ENCODE peak calls at places on chromosomes 1 and 21, in ten cellular contexts. N, W, Y, M, O, T, F, G, Z and B are unnamed samples.

GRCh38 chr21:45592208-45592619 is 50.0 kb upstream of the SLC19A1 start:
- DNase-seq in W (no peak), M (peak), O (no peak), F (no peak), T (no peak), G (peak), Y (no peak), Z (no peak), N (no peak), B (peak)

GRCh38 chr1:228385232-228385631 is 21.4 kb downstream of the TRIM11 start:
- DNase-seq in Y (no peak), O (no peak), W (no peak), M (no peak), F (no peak), G (no peak), Z (no peak), N (no peak), T (no peak), B (no peak)

GRCh38 chr1:110538082-110538481 is 19.1 kb upstream of the KCNA10 start:
- DNase-seq in G (no peak), O (no peak), M (no peak), W (no peak), Y (no peak), N (no peak), T (no peak), Z (no peak), F (no peak), B (no peak)

GRCh38 chr21:33031152-33031551 is 5.4 kb downstream of the OLIG2 start:
- DNase-seq in N (no peak), Z (no peak), W (no peak), M (no peak), G (no peak), O (no peak), T (no peak), F (no peak), Y (no peak), B (no peak)

GRCh38 chr1:71298633-71299032 is 217.8 kb upstream of the ZRANB2 start:
- DNase-seq in W (no peak), O (peak), N (no peak), G (no peak), Y (no peak), F (no peak), T (no peak), Z (no peak), M (no peak), B (no peak)

GRCh38 chr21:31284797-31285397 is 59.2 kb downstream of the TIAM1 start:
- DNase-seq in Z (peak), O (peak), W (no peak), F (no peak), G (no peak), N (no peak), T (no peak), M (no peak), Y (peak), B (no peak)

GRCh38 chr1:243434594-243434993 is 178.8 kb downstream of the SDCCAG8 start:
- DNase-seq in T (no peak), G (no peak), O (no peak), F (no peak), M (no peak), N (no peak), Y (no peak), Z (peak), W (no peak), B (no peak)

GRCh38 chr21:27388835-27389234 is 421.9 kb upstream of the ADAMTS5 start:
- DNase-seq in N (no peak), Y (peak), W (no peak), Z (no peak), M (no peak), O (peak), T (no peak), F (no peak), G (no peak), B (no peak)

GRCh38 chr1:15153842-15154479 is 414 bp downstream of the TMEM51 start:
- DNase-seq in Z (peak), G (no peak), N (peak), Y (peak), F (peak), W (peak), T (peak), M (peak), O (peak), B (peak)

GRCh38 chr1:186680031-186681012 is at the start of gene PTGS2:
- DNase-seq in T (peak), O (peak), Y (peak), Z (peak), M (peak), F (peak), W (peak), G (peak), N (peak), B (peak)

GRCh38 chr1:194658090-194658439 is 1471.7 kb upstream of the B3GALT2 start:
- DNase-seq in W (no peak), G (peak), F (no peak), O (peak), N (peak), Y (peak), T (no peak), Z (peak), M (no peak), B (no peak)

GRCh38 chr21:15005391-15005790 is 59.4 kb downstream of the NRIP1 start:
- DNase-seq in O (no peak), M (peak), N (no peak), Z (peak), F (no peak), G (no peak), T (peak), W (no peak), Y (no peak), B (no peak)

GRCh38 chr1:212920895-212921294 is 29.4 kb upstream of the VASH2 start:
- DNase-seq in M (peak), Z (no peak), T (no peak), N (no peak), Y (no peak), O (no peak), G (peak), F (no peak), W (no peak), B (peak)

GRCh38 chr1:68328485-68328884 is 96.2 kb upstream of the WLS start:
- DNase-seq in F (no peak), N (peak), O (no peak), Y (no peak), Z (no peak), G (no peak), M (no peak), W (no peak), T (no peak), B (no peak)

GRCh38 chr1:215192306-215192705 is 109.8 kb downstream of the KCNK2 start:
- DNase-seq in F (no peak), Z (peak), N (peak), T (no peak), O (no peak), W (no peak), Y (no peak), G (no peak), M (no peak), B (no peak)

GRCh38 chr21:14602418-14602987 is 56.4 kb upstream of the SAMSN1 start:
- DNase-seq in T (no peak), Y (no peak), Z (no peak), W (peak), M (no peak), G (peak), N (no peak), O (no peak), F (no peak), B (no peak)

GRCh38 chr21:21614966-21615365 is 616.8 kb downstream of the NCAM2 start:
- DNase-seq in N (no peak), O (no peak), Z (no peak), F (no peak), T (no peak), W (no peak), Y (no peak), G (no peak), M (no peak), B (no peak)

GRCh38 chr1:37477198-37477931 is 3.0 kb downstream of the ZC3H12A start:
- DNase-seq in O (peak), Y (peak), F (no peak), G (peak), Z (peak), T (no peak), M (peak), W (peak), N (no peak), B (peak)

GRCh38 chr1:233320023-233320422 is 7.5 kb upstream of the MAP3K21 start:
- DNase-seq in G (no peak), O (no peak), T (no peak), Z (no peak), N (no peak), Y (no peak), W (no peak), M (no peak), F (no peak), B (no peak)

GRCh38 chr1:151815716-151816327 is 10.6 kb upstream of the LINGO4 start:
- DNase-seq in M (no peak), N (no peak), F (no peak), Y (no peak), G (no peak), Z (no peak), O (no peak), W (no peak), T (no peak), B (no peak)

GRCh38 chr1:58884706-58885661 is 101.1 kb upstream of the JUN start:
- DNase-seq in N (no peak), Z (no peak), O (no peak), G (no peak), T (no peak), F (peak), Y (no peak), M (no peak), W (peak), B (no peak)

GRCh38 chr1:43082701-43083100 is 89.4 kb downstream of the EBNA1BP2 start:
- DNase-seq in G (no peak), O (no peak), W (no peak), Y (no peak), M (no peak), Z (no peak), N (no peak), T (no peak), F (no peak), B (no peak)

GRCh38 chr21:31543191-31543590 is 116.3 kb upstream of the SOD1 start:
- DNase-seq in F (no peak), O (peak), T (no peak), M (no peak), N (no peak), W (no peak), Z (peak), Y (no peak), G (no peak), B (no peak)

GRCh38 chr1:85413169-85413568 is 51.8 kb downstream of the DDAH1 start:
- DNase-seq in Z (no peak), Y (no peak), W (no peak), O (no peak), T (no peak), F (no peak), N (no peak), G (no peak), M (no peak), B (no peak)

GRCh38 chr21:45157932-45158331 is 83.6 kb downstream of the ADARB1 start:
- DNase-seq in O (no peak), N (no peak), W (no peak), F (no peak), M (no peak), Z (no peak), G (no peak), T (no peak), Y (no peak), B (no peak)

GRCh38 chr1:188906921-188907641 is 1570.6 kb downstream of the BRINP3 start:
- DNase-seq in N (no peak), Z (no peak), O (no peak), Y (no peak), W (no peak), T (no peak), G (no peak), F (no peak), M (no peak), B (no peak)

GRCh38 chr1:156371553-156372264 is 2.7 kb downstream of the RHBG start:
- DNase-seq in Y (no peak), G (no peak), T (no peak), M (no peak), W (peak), F (peak), N (no peak), O (peak), Z (no peak), B (peak)

GRCh38 chr21:42818328-42818749 is 61.0 kb downstream of the WDR4 start:
- DNase-seq in Y (no peak), N (peak), T (no peak), F (peak), O (peak), W (peak), M (peak), Z (peak), G (peak), B (peak)

GRCh38 chr1:9717193-9718005 is 65.9 kb downstream of the PIK3CD start:
- DNase-seq in N (no peak), O (no peak), Z (peak), W (no peak), T (no peak), Y (no peak), F (peak), G (peak), M (peak), B (peak)

GRCh38 chr1:10968411-10968826 is 44.0 kb upstream of the TARDBP start:
- DNase-seq in G (peak), N (no peak), F (no peak), Y (no peak), T (no peak), Z (no peak), W (no peak), O (no peak), M (no peak), B (no peak)

GRCh38 chr1:21861602-21862429 is 49.8 kb downstream of the LDLRAD2 start:
- DNase-seq in F (no peak), O (peak), W (no peak), Z (peak), G (no peak), Y (peak), N (peak), M (no peak), T (no peak), B (no peak)

GRCh38 chr1:218575856-218576255 is 230.7 kb downstream of the TGFB2 start:
- DNase-seq in Z (no peak), Y (peak), O (no peak), F (no peak), G (no peak), N (no peak), T (no peak), W (no peak), M (no peak), B (no peak)

GRCh38 chr1:944341-945325 is 14.4 kb downstream of the NOC2L start:
- DNase-seq in N (no peak), M (no peak), Z (peak), T (no peak), O (no peak), G (no peak), F (peak), W (no peak), Y (no peak), B (no peak)

GRCh38 chr1:27600500-27601175 is 3.3 kb downstream of the AHDC1 start:
- DNase-seq in W (peak), Z (no peak), O (no peak), Y (no peak), T (no peak), M (no peak), N (no peak), F (no peak), G (no peak), B (no peak)
- TF ChIP-seq CTCF in W (no peak), Z (peak), O (no peak), Y (no peak), T (no peak), M (no peak), N (peak), F (no peak), G (no peak), B (no peak)

DNA sequence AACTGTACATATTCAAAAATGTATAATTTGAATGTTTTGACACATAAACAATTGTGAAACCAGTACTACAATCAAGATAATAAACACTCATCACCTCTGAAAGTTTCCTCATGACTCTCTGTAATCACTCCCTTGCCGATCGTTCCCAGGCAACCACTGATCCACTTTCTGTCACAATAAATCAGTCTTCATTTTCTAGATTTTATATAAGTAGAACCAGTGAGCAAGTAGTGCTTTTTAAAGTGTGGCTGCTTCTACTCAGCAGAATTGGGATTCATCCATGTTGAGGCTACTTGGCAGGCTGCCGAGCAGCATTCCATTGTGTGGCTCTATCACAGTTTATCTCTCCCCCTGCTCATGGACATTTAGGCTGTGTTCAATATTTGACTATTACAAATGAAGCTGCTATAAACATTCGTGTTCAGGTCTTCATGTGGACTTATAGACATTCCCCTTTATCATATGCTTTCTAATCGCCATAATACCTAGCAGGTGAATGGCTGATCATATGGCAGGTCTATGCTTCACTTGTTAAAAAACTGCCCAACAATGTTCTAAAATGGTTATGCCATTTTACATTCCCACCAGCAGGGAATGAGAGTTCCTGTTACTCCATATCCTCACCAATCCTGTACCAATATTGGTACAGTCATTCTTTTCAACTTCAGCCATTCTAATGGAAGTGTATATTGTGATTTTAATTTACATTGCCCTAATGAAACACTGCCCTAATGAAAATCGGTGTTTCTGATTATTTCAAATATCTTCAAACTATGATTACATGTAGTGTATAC is 20.5 kb downstream of the TEX38 start:
- DNase-seq in F (no peak), O (no peak), G (no peak), N (no peak), Z (no peak), M (no peak), T (no peak), Y (no peak), W (no peak), B (no peak)
- TF ChIP-seq CTCF in F (peak), O (peak), G (no peak), N (peak), Z (peak), M (no peak), T (peak), Y (peak), W (no peak), B (no peak)

GRCh38 chr1:63861055-63861691 is 87.4 kb downstream of the ROR1 start:
- DNase-seq in T (no peak), M (no peak), G (no peak), F (no peak), Z (no peak), N (no peak), W (no peak), O (no peak), Y (no peak), B (no peak)

GRCh38 chr1:63857478-63857877 is 83.7 kb downstream of the ROR1 start:
- DNase-seq in Y (no peak), M (no peak), F (no peak), O (no peak), W (no peak), G (no peak), Z (no peak), N (no peak), T (no peak), B (no peak)

GRCh38 chr1:63858153-63858552 is 84.3 kb downstream of the ROR1 start:
- DNase-seq in T (no peak), N (no peak), Y (no peak), G (no peak), M (no peak), W (no peak), Z (no peak), O (no peak), F (no peak), B (no peak)

GRCh38 chr1:63856924-63857323 is 83.1 kb downstream of the ROR1 start:
- DNase-seq in N (no peak), Z (no peak), Y (no peak), T (no peak), W (no peak), F (no peak), O (no peak), G (no peak), M (no peak), B (no peak)

DNA sequence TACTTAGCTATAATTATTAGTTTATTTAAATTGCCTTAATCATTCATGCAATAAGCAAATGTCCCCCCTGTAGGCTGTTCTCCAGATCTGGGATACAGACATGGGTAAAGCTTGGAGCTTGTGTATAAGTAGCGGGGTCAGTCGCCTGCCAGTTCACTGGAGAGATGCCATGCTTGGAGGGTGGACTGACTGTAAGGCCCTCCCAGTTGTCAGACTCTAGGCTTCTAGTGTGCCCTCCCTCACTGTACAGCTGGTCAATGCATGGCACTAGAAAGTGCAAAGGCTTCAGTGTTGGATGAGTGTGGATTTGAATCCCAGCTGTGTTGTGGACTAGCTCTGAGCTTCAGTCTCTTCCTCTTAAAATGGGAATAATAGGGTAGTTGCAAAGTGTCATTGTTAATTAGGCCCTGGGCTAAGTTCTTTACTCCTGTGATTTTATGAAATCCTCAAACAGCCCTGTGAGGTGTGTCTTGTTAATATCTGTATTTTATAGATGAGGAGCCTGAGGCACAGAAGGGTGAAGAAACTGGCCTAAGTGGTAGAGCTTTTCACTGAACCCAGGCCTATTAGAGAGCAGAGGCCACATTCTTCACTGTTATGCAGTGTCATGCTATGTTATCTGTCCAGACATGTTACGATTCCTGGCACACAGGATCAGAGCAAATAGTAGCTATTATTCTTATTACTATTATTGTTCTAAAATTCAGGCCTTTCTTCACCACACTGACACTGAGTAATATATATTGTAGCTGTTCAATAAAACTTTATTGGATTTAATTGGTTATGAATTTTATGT is 85.9 kb downstream of the ROR1 start:
- DNase-seq in Y (peak), W (no peak), G (no peak), Z (no peak), M (no peak), N (no peak), T (no peak), O (peak), F (no peak), B (no peak)
- TF ChIP-seq CTCF in Y (no peak), W (no peak), G (no peak), Z (no peak), M (no peak), N (no peak), T (no peak), O (no peak), F (no peak), B (no peak)

GRCh38 chr1:50857702-50858101 is 102.4 kb downstream of the FAF1 start:
- DNase-seq in G (no peak), T (no peak), Z (no peak), W (no peak), M (no peak), Y (no peak), N (no peak), F (no peak), O (no peak), B (no peak)

GRCh38 chr1:50851466-50851865 is 108.6 kb downstream of the FAF1 start:
- DNase-seq in T (no peak), O (no peak), Y (no peak), N (no peak), F (no peak), M (no peak), W (no peak), G (no peak), Z (no peak), B (no peak)

GRCh38 chr1:50851034-50851433 is 109.0 kb downstream of the FAF1 start:
- DNase-seq in F (no peak), W (no peak), Z (no peak), Y (no peak), O (no peak), G (no peak), M (no peak), N (no peak), T (no peak), B (no peak)

GRCh38 chr1:50853325-50853724 is 106.7 kb downstream of the FAF1 start:
- DNase-seq in M (no peak), F (no peak), O (no peak), G (no peak), T (no peak), W (peak), Z (no peak), Y (no peak), N (no peak), B (no peak)

GRCh38 chr1:50852889-50853288 is 107.2 kb downstream of the FAF1 start:
- DNase-seq in Z (no peak), M (no peak), O (no peak), F (no peak), Y (no peak), N (no peak), G (no peak), T (no peak), W (no peak), B (no peak)
- TF ChIP-seq CTCF in Z (no peak), M (no peak), O (no peak), F (no peak), Y (no peak), N (no peak), G (no peak), T (no peak), W (no peak), B (no peak)

GRCh38 chr1:246246430-246246829 is 260.6 kb downstream of the SMYD3 start:
- DNase-seq in G (no peak), F (no peak), Y (no peak), O (no peak), W (no peak), T (no peak), Z (no peak), N (no peak), M (no peak), B (no peak)
- TF ChIP-seq CTCF in G (no peak), F (no peak), Y (peak), O (no peak), W (no peak), T (no peak), Z (no peak), N (peak), M (no peak), B (no peak)

GRCh38 chr21:34630536-34631143 is 15.7 kb upstream of the RCAN1 start:
- DNase-seq in Z (peak), G (peak), T (peak), N (peak), O (peak), M (no peak), F (no peak), Y (peak), W (peak), B (peak)
- TF ChIP-seq CTCF in Z (peak), G (peak), T (peak), N (peak), O (peak), M (peak), F (peak), Y (peak), W (peak), B (peak)

GRCh38 chr21:18335651-18336050 is 67.9 kb downstream of the TMPRSS15 start:
- DNase-seq in M (no peak), Z (no peak), W (no peak), T (no peak), O (no peak), N (no peak), F (no peak), G (no peak), Y (no peak), B (no peak)
- TF ChIP-seq CTCF in M (no peak), Z (no peak), W (no peak), T (no peak), O (no peak), N (no peak), F (no peak), G (no peak), Y (no peak), B (no peak)